ENCODE peak calls at places on chromosomes 16 and 17, in four cellular contexts. L, X, O and U are unnamed samples.

GRCh38 chr17:31564883-31565297 is 173.4 kb downstream of the RAB11FIP4 start:
- DNase-seq in O (peak; percentile 70), L (no peak), X (no peak), U (no peak)

GRCh38 chr16:29804020-29804419 is 2.3 kb upstream of the MAZ start:
- DNase-seq in X (no peak), O (peak; percentile 31), L (no peak), U (no peak)

GRCh38 chr17:59846391-59847165 is 46.2 kb downstream of the TUBD1 start:
- DNase-seq in X (peak; percentile 74), L (peak; percentile 95), O (peak; percentile 62), U (no peak)

GRCh38 chr17:58321571-58322525 is 6.7 kb downstream of the TSPOAP1 start:
- DNase-seq in L (no peak), O (no peak), X (no peak), U (peak; percentile 62)

GRCh38 chr17:67270411-67270810 is 25.4 kb upstream of the HELZ start:
- DNase-seq in O (no peak), L (no peak), X (no peak), U (no peak)

GRCh38 chr16:53695070-53695469 is 8.6 kb downstream of the RPGRIP1L start:
- DNase-seq in L (no peak), X (no peak), O (no peak), U (no peak)

GRCh38 chr17:48487221-48487620 is 43.6 kb downstream of the HOXB1 start:
- DNase-seq in X (no peak), O (no peak), L (no peak), U (no peak)

GRCh38 chr16:30934827-30935557 is 11.6 kb downstream of the FBXL19 start:
- DNase-seq in L (no peak), X (peak; percentile 56), O (peak; percentile 88), U (no peak)

GRCh38 chr17:2312736-2313135 is 9.0 kb downstream of the SRR start:
- DNase-seq in L (no peak), X (peak; percentile 65), O (no peak), U (no peak)

GRCh38 chr17:78272181-78272913 is 40.9 kb downstream of the TMEM235 start:
- DNase-seq in X (no peak), O (peak; percentile 80), L (peak; percentile 92), U (peak; percentile 84)

GRCh38 chr17:8081876-8082275 is 5.6 kb downstream of the ALOX12B start:
- DNase-seq in L (no peak), X (no peak), O (no peak), U (peak; percentile 16)

GRCh38 chr17:59565959-59566324 is 532 bp downstream of the DHX40 start:
- DNase-seq in L (no peak), X (peak; percentile 79), O (peak; percentile 90), U (peak; percentile 76)

GRCh38 chr16:31411024-31411845 is 16.9 kb downstream of the COX6A2 start:
- DNase-seq in L (no peak), O (no peak), X (no peak), U (no peak)

GRCh38 chr17:20224379-20224778 is 215.2 kb downstream of the SPECC1 start:
- DNase-seq in X (no peak), O (no peak), L (no peak), U (no peak)

GRCh38 chr17:80361495-80362220 is 53.3 kb upstream of the ENDOV start:
- DNase-seq in X (no peak), L (peak; percentile 53), O (peak; percentile 79), U (peak; percentile 38)

GRCh38 chr17:4602041-4602440 is 17.7 kb downstream of the SMTNL2 start:
- DNase-seq in O (no peak), L (no peak), X (no peak), U (no peak)

GRCh38 chr17:1067282-1067956 is 70.5 kb downstream of the TIMM22 start:
- DNase-seq in O (no peak), L (no peak), X (no peak), U (no peak)
- H3K4me3 ChIP-seq in O (no peak overlapping the region), L (no peak overlapping the region), X (no peak overlapping the region), U (no peak overlapping the region)

GRCh38 chr16:1542533-1542932 is 9.1 kb downstream of the TMEM204 start:
- DNase-seq in L (no peak), X (no peak), O (no peak), U (no peak)

GRCh38 chr16:1548234-1548633 is 14.8 kb downstream of the TMEM204 start:
- DNase-seq in X (peak; percentile 76), L (no peak), O (no peak), U (no peak)

GRCh38 chr16:1546430-1546829 is 13.0 kb downstream of the TMEM204 start:
- DNase-seq in O (no peak), L (no peak), X (no peak), U (no peak)

GRCh38 chr16:1543085-1543896 is 9.8 kb downstream of the TMEM204 start:
- DNase-seq in L (peak; percentile 80), O (peak; percentile 67), X (peak; percentile 92), U (peak; percentile 90)

GRCh38 chr16:1545044-1545736 is 11.7 kb downstream of the TMEM204 start:
- DNase-seq in O (no peak), X (peak; percentile 64), L (no peak), U (no peak)
- TF ChIP-seq POLR2AphosphoS5 in O (no peak), X (peak; percentile 27), L (no peak), U (peak; percentile 69)

DNA sequence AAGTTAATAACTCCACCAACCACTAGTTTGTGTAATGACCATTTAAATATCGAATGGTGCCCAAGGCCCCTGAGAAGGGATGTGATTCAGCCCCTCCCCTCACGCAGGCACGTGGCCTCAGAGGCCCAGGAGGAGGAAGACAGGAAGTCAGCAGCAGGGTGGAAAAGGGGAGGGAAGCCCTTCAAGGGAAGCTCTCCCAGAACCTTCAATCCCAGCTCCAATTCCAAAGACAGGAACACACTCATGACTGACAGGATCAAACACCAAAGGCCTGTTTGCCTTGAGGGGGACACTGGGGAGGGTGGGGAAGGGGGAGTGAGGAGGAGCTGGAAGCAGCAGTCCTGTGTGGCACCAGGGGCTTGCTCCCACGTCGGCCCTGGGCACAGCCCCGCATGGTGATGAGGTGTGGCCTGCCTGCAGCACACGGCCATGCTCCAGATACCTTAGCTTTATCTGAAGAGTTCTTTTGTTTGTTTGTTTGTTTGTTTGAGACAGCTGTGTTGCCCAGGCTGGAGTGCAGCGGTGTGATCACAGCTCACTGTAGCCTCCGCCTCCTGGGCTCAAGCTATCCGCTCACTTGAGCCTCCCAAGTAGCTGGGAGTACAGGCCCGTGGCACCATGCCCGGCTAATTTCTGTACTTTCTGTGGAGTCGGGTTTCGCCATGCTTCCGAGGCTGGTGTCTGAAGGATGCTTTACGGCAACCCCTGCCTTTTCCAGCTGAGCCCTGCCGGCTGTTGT is 105.0 kb downstream of the ZNF778 start:
- DNase-seq in X (peak; percentile 68), L (peak; percentile 88), O (peak; percentile 87), U (peak; percentile 76)
- H3K4me3 ChIP-seq in X (no peak overlapping the region), L (no peak overlapping the region), O (no peak overlapping the region), U (no peak overlapping the region)

DNA sequence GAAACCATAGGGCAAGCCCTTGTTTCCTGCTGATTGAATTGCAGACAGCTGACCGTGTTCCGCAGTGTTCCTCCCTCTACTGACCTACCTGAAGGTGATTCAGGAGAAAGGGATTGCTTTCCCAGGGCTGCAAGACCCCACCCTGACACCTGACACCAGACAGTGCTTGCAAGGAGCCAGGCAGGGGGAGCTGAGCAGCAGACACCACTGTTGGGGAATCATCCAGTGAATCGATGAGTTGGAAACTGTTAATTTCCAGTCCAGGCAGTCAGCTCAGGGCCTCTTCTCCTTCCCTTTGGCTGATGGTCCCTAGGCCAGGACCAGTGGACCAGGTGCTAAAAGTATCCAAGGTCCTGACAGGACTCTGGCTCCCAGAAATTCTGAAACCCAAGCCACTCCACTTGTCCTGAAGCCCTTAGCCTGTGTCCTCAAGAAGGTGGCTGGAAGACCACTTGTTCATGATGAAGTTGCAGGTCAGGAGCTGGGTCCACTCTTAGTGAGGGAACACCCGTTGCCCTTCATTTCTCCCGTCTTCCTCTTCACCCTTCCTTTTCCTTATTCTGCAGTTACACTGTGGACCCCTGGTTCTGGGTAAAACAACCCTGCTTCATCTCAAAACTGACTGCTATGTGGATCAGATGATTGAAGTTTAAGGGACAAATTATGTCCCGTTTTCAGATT is 9.5 kb upstream of the UNK start:
- DNase-seq in X (no peak), O (peak; percentile 62), L (peak; percentile 68), U (peak; percentile 71)
- TF ChIP-seq POLR2AphosphoS5 in X (no peak), O (no peak), L (peak; percentile 5), U (peak; percentile 54)